ENCODE peak calls at places on chromosomes 4 and X, in six cellular contexts. M, P, R, U, F and K are unnamed samples.
A peak's percentile ranks its signal among the peaks of the same experiment; 100 is the strongest.

GRCh38 chr4:186472948-186473347 is 82.4 kb downstream of the MTNR1A start:
- DNase-seq in U (no peak), M (peak; percentile 4), F (no peak), R (peak; percentile 30), P (no peak), K (peak; percentile 52)

GRCh38 chrX:17613979-17614572 is 123.2 kb upstream of the SCML1 start:
- DNase-seq in R (peak; percentile 89), F (peak; percentile 70), M (no peak), U (peak; percentile 60), P (no peak), K (peak; percentile 54)

GRCh38 chr4:8387615-8388266 is 52.8 kb downstream of the ACOX3 start:
- DNase-seq in P (no peak), F (no peak), U (no peak), M (no peak), R (no peak), K (no peak)

GRCh38 chrX:105880491-105880890 is 58.2 kb downstream of the NRK start:
- DNase-seq in U (no peak), R (no peak), P (no peak), M (no peak), F (no peak), K (no peak)

GRCh38 chr4:7978907-7979651 is 39.4 kb upstream of the AFAP1 start:
- DNase-seq in R (no peak), U (no peak), M (no peak), F (peak; percentile 65), P (no peak), K (no peak)

GRCh38 chr4:154593868-154594267 is 3.3 kb upstream of the FGA start:
- DNase-seq in R (no peak), F (no peak), U (no peak), P (no peak), M (no peak), K (no peak)

GRCh38 chr4:87975466-87975865 is at the start of gene SPP1:
- DNase-seq in U (peak; percentile 27), R (peak; percentile 55), F (peak; percentile 93), P (no peak), M (no peak), K (peak; percentile 39)

GRCh38 chr4:91837608-91838029 is 466.1 kb upstream of the GRID2 start:
- DNase-seq in M (no peak), F (no peak), U (no peak), R (peak; percentile 4), P (no peak), K (no peak)

GRCh38 chr4:7797330-7797729 is 142.3 kb downstream of the AFAP1 start:
- DNase-seq in P (no peak), F (no peak), R (no peak), M (no peak), U (no peak), K (no peak)

GRCh38 chrX:148535639-148536038 is 35.2 kb downstream of the AFF2 start:
- DNase-seq in R (peak; percentile 50), P (no peak), M (no peak), U (no peak), F (peak; percentile 64), K (no peak)